ENCODE peak calls at places on chromosomes 16 and 17, in six cellular contexts. One of them, this sample, is unnamed.
A peak's percentile ranks its signal among the peaks of the same experiment; 100 is the strongest.

GRCh38 chr16:68351991-68352431 is 41.2 kb downstream of the PRMT7 start:
- DNase-seq in mesenchymal stem cell: no peak
- DNase-seq in neuronal stem cell: no peak
- DNase-seq in H9: no peak
- DNase-seq in H1: no peak
- DNase-seq in IMR-90: no peak
- DNase-seq in this sample: no peak

GRCh38 chr17:79027274-79027924 is 3.4 kb downstream of the C1QTNF1 start:
- DNase-seq in mesenchymal stem cell: no peak
- DNase-seq in neuronal stem cell: no peak
- DNase-seq in H9: no peak
- DNase-seq in H1: no peak
- DNase-seq in IMR-90: no peak
- DNase-seq in this sample: no peak

GRCh38 chr16:9258423-9259051 is 167.1 kb downstream of the HAPSTR1 start:
- DNase-seq in mesenchymal stem cell: no peak
- DNase-seq in neuronal stem cell: peak; percentile 52
- DNase-seq in H9: peak; percentile 76
- DNase-seq in H1: peak; percentile 43
- DNase-seq in IMR-90: peak; percentile 1
- DNase-seq in this sample: no peak

GRCh38 chr17:61239953-61240352 is 159.7 kb upstream of the TBX2 start:
- DNase-seq in mesenchymal stem cell: no peak
- DNase-seq in neuronal stem cell: no peak
- DNase-seq in H9: no peak
- DNase-seq in H1: no peak
- DNase-seq in IMR-90: no peak
- DNase-seq in this sample: no peak

GRCh38 chr17:79937981-79938695 is 97.5 kb downstream of the TBC1D16 start:
- DNase-seq in mesenchymal stem cell: no peak
- DNase-seq in neuronal stem cell: no peak
- DNase-seq in H9: no peak
- DNase-seq in H1: no peak
- DNase-seq in IMR-90: no peak
- DNase-seq in this sample: no peak

GRCh38 chr17:71283486-71283885 is 837.3 kb upstream of the SOX9 start:
- DNase-seq in mesenchymal stem cell: no peak
- DNase-seq in neuronal stem cell: no peak
- DNase-seq in H9: no peak
- DNase-seq in H1: no peak
- DNase-seq in IMR-90: no peak
- DNase-seq in this sample: no peak

GRCh38 chr16:75322706-75323105 is 71.3 kb upstream of the BCAR1 start:
- DNase-seq in mesenchymal stem cell: peak; percentile 66
- DNase-seq in neuronal stem cell: no peak
- DNase-seq in H9: no peak
- DNase-seq in H1: no peak
- DNase-seq in IMR-90: peak; percentile 64
- DNase-seq in this sample: peak; percentile 61

GRCh38 chr17:55426851-55427586 is 5.4 kb upstream of the MMD start:
- DNase-seq in mesenchymal stem cell: peak; percentile 69
- DNase-seq in neuronal stem cell: no peak
- DNase-seq in H9: no peak
- DNase-seq in H1: no peak
- DNase-seq in IMR-90: peak; percentile 58
- DNase-seq in this sample: peak; percentile 60

GRCh38 chr17:49739662-49740271 is 24.2 kb downstream of the FAM117A start:
- DNase-seq in mesenchymal stem cell: peak; percentile 18
- DNase-seq in neuronal stem cell: no peak
- DNase-seq in H9: no peak
- DNase-seq in H1: no peak
- DNase-seq in IMR-90: peak; percentile 16
- DNase-seq in this sample: no peak

GRCh38 chr16:49441366-49441780 is 67.8 kb downstream of the C16orf78 start:
- DNase-seq in mesenchymal stem cell: no peak
- DNase-seq in neuronal stem cell: no peak
- DNase-seq in H9: peak; percentile 87
- DNase-seq in H1: no peak
- DNase-seq in IMR-90: no peak
- DNase-seq in this sample: no peak

GRCh38 chr17:45857977-45858708 is 13.5 kb downstream of the SPPL2C start:
- DNase-seq in mesenchymal stem cell: peak; percentile 43
- DNase-seq in neuronal stem cell: peak; percentile 67
- DNase-seq in H9: peak; percentile 79
- DNase-seq in H1: no peak
- DNase-seq in IMR-90: peak; percentile 12
- DNase-seq in this sample: peak; percentile 91

GRCh38 chr17:40309031-40309937 is at the start of gene RARA:
- DNase-seq in mesenchymal stem cell: peak; percentile 74
- DNase-seq in neuronal stem cell: no peak
- DNase-seq in H9: peak; percentile 93
- DNase-seq in H1: no peak
- DNase-seq in IMR-90: no peak
- DNase-seq in this sample: no peak

GRCh38 chr17:9606453-9606852 is 30.0 kb downstream of the CFAP52 start:
- DNase-seq in mesenchymal stem cell: no peak
- DNase-seq in neuronal stem cell: no peak
- DNase-seq in H9: no peak
- DNase-seq in H1: no peak
- DNase-seq in IMR-90: no peak
- DNase-seq in this sample: no peak
- H2AK5ac ChIP-seq in mesenchymal stem cell: no peak overlapping the region
- H2AK5ac ChIP-seq in neuronal stem cell: no peak overlapping the region
- H2AK5ac ChIP-seq in H9: no peak overlapping the region
- H2AK5ac ChIP-seq in H1: no peak overlapping the region
- H2AK5ac ChIP-seq in IMR-90: no peak overlapping the region
- H2AK5ac ChIP-seq in this sample: no peak overlapping the region

DNA sequence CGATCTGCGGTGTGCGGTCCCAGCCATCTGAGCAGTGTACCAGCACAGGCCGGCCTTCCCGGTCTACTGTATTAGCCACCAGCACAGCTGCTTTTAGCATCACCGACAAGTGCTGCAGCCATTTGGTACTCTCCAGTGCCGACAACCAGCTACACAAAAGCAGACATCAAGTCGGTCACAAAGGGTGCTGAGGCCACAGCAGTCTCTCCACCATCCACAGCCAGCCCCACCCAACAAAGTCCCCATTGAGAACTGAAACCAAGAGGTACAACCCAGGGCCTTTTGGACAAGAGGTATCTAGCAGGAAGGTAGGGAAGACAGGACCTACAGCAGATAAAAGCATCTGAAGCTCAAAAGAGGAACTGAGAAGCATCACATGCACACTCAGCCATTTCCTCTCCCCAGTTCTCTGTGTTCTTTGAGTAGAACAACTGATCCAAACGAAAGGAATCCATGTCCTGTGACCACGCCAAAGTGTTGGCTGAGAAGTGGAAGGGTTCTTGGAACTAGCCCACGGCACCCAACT is 9.5 kb downstream of the MTMR4 start:
- DNase-seq in mesenchymal stem cell: no peak
- DNase-seq in neuronal stem cell: no peak
- DNase-seq in H9: no peak
- DNase-seq in H1: no peak
- DNase-seq in IMR-90: no peak
- DNase-seq in this sample: no peak
- H2AFZ ChIP-seq in mesenchymal stem cell: no peak overlapping the region
- H2AFZ ChIP-seq in neuronal stem cell: no peak overlapping the region
- H2AFZ ChIP-seq in H9: no peak overlapping the region
- H2AFZ ChIP-seq in H1: no peak overlapping the region
- H2AFZ ChIP-seq in IMR-90: no peak overlapping the region
- H2AFZ ChIP-seq in this sample: no peak overlapping the region

GRCh38 chr16:88526906-88527185 is 43.4 kb upstream of the ZC3H18 start:
- DNase-seq in mesenchymal stem cell: no peak
- DNase-seq in neuronal stem cell: no peak
- DNase-seq in H9: no peak
- DNase-seq in H1: no peak
- DNase-seq in IMR-90: no peak
- DNase-seq in this sample: no peak
- H2AK5ac ChIP-seq in mesenchymal stem cell: no peak overlapping the region
- H2AK5ac ChIP-seq in neuronal stem cell: peak overlapping the region; percentile 94
- H2AK5ac ChIP-seq in H9: no peak overlapping the region
- H2AK5ac ChIP-seq in H1: peak overlapping the region; percentile 4
- H2AK5ac ChIP-seq in IMR-90: no peak overlapping the region
- H2AK5ac ChIP-seq in this sample: no peak overlapping the region

GRCh38 chr16:74029122-74029805 is 267.4 kb upstream of the PSMD7 start:
- DNase-seq in mesenchymal stem cell: no peak
- DNase-seq in neuronal stem cell: no peak
- DNase-seq in H9: no peak
- DNase-seq in H1: no peak
- DNase-seq in IMR-90: no peak
- DNase-seq in this sample: no peak
- H2AFZ ChIP-seq in mesenchymal stem cell: no peak overlapping the region
- H2AFZ ChIP-seq in neuronal stem cell: no peak overlapping the region
- H2AFZ ChIP-seq in H9: no peak overlapping the region
- H2AFZ ChIP-seq in H1: no peak overlapping the region
- H2AFZ ChIP-seq in IMR-90: no peak overlapping the region
- H2AFZ ChIP-seq in this sample: no peak overlapping the region

GRCh38 chr17:57107498-57108101 is 22.6 kb downstream of the AKAP1 start:
- DNase-seq in mesenchymal stem cell: peak; percentile 43
- DNase-seq in neuronal stem cell: no peak
- DNase-seq in H9: no peak
- DNase-seq in H1: no peak
- DNase-seq in IMR-90: peak; percentile 42
- DNase-seq in this sample: no peak

GRCh38 chr17:57104461-57105175 is 19.6 kb downstream of the AKAP1 start:
- DNase-seq in mesenchymal stem cell: no peak
- DNase-seq in neuronal stem cell: no peak
- DNase-seq in H9: no peak
- DNase-seq in H1: no peak
- DNase-seq in IMR-90: peak; percentile 58
- DNase-seq in this sample: no peak

GRCh38 chr17:57106107-57106835 is 21.2 kb downstream of the AKAP1 start:
- DNase-seq in mesenchymal stem cell: no peak
- DNase-seq in neuronal stem cell: no peak
- DNase-seq in H9: peak; percentile 80
- DNase-seq in H1: no peak
- DNase-seq in IMR-90: no peak
- DNase-seq in this sample: no peak

GRCh38 chr17:57108656-57109392 is 23.8 kb downstream of the AKAP1 start:
- DNase-seq in mesenchymal stem cell: no peak
- DNase-seq in neuronal stem cell: no peak
- DNase-seq in H9: no peak
- DNase-seq in H1: no peak
- DNase-seq in IMR-90: no peak
- DNase-seq in this sample: no peak

GRCh38 chr17:57106836-57107497 is 21.9 kb downstream of the AKAP1 start:
- DNase-seq in mesenchymal stem cell: no peak
- DNase-seq in neuronal stem cell: no peak
- DNase-seq in H9: no peak
- DNase-seq in H1: no peak
- DNase-seq in IMR-90: no peak
- DNase-seq in this sample: no peak
- H2AK5ac ChIP-seq in mesenchymal stem cell: peak overlapping the region; percentile 61
- H2AK5ac ChIP-seq in neuronal stem cell: peak overlapping the region; percentile 62
- H2AK5ac ChIP-seq in H9: no peak overlapping the region
- H2AK5ac ChIP-seq in H1: no peak overlapping the region
- H2AK5ac ChIP-seq in IMR-90: no peak overlapping the region
- H2AK5ac ChIP-seq in this sample: no peak overlapping the region

This sample was measured in trophoblast cell.